ENCODE peak calls at places on chromosomes 4 and X, in seven cellular contexts. One of them, this sample, is unnamed.

GRCh38 chr4:23614284-23614892 is 275.5 kb downstream of the PPARGC1A start:
- DNase-seq in trophoblast cell: no peak
- DNase-seq in mesenchymal stem cell: peak; percentile 18
- DNase-seq in H9: peak; percentile 62
- DNase-seq in IMR-90: peak; percentile 1
- DNase-seq in H1: peak; percentile 45
- DNase-seq in mesendoderm: peak; percentile 79
- DNase-seq in this sample: no peak

GRCh38 chr4:142405021-142405991 is 440.8 kb downstream of the INPP4B start:
- DNase-seq in IMR-90: peak; percentile 68
- DNase-seq in H9: peak; percentile 30
- DNase-seq in trophoblast cell: peak; percentile 14
- DNase-seq in mesendoderm: peak; percentile 68
- DNase-seq in H1: no peak
- DNase-seq in mesenchymal stem cell: peak; percentile 79
- DNase-seq in this sample: peak; percentile 15

GRCh38 chrX:105190252-105190853 is 30.1 kb downstream of the TEX13A start:
- DNase-seq in IMR-90: peak; percentile 6
- DNase-seq in mesenchymal stem cell: peak; percentile 32
- DNase-seq in H1: peak; percentile 50
- DNase-seq in trophoblast cell: peak; percentile 40
- DNase-seq in mesendoderm: peak; percentile 32
- DNase-seq in H9: no peak
- DNase-seq in this sample: peak; percentile 29

GRCh38 chrX:111100191-111100590 is 4.2 kb downstream of the PAK3 start:
- DNase-seq in H1: peak; percentile 50
- DNase-seq in H9: peak; percentile 65
- DNase-seq in mesenchymal stem cell: peak; percentile 19
- DNase-seq in mesendoderm: peak; percentile 60
- DNase-seq in IMR-90: peak; percentile 24
- DNase-seq in trophoblast cell: no peak
- DNase-seq in this sample: peak; percentile 21

GRCh38 chrX:9785944-9786741 is at the start of gene SHROOM2:
- DNase-seq in H1: peak; percentile 57
- DNase-seq in mesenchymal stem cell: peak; percentile 25
- DNase-seq in trophoblast cell: no peak
- DNase-seq in IMR-90: no peak
- DNase-seq in H9: no peak
- DNase-seq in mesendoderm: no peak
- DNase-seq in this sample: no peak

GRCh38 chr4:184529283-184529682 is 54.9 kb upstream of the IRF2 start:
- DNase-seq in H1: no peak
- DNase-seq in trophoblast cell: no peak
- DNase-seq in mesenchymal stem cell: no peak
- DNase-seq in H9: no peak
- DNase-seq in mesendoderm: peak; percentile 84
- DNase-seq in IMR-90: no peak
- DNase-seq in this sample: no peak

GRCh38 chr4:55592014-55592413 is at the start of gene PDCL2:
- DNase-seq in H1: peak; percentile 56
- DNase-seq in IMR-90: no peak
- DNase-seq in trophoblast cell: no peak
- DNase-seq in mesenchymal stem cell: no peak
- DNase-seq in H9: peak; percentile 71
- DNase-seq in mesendoderm: peak; percentile 38
- DNase-seq in this sample: no peak

GRCh38 chr4:139943277-139943676 is 210.7 kb downstream of the MAML3 start:
- DNase-seq in trophoblast cell: no peak
- DNase-seq in IMR-90: no peak
- DNase-seq in mesendoderm: peak; percentile 92
- DNase-seq in H1: no peak
- DNase-seq in mesenchymal stem cell: no peak
- DNase-seq in H9: no peak
- DNase-seq in this sample: peak; percentile 35

GRCh38 chrX:120200851-120201250 is 42.4 kb downstream of the RHOXF2 start:
- DNase-seq in IMR-90: no peak
- DNase-seq in mesendoderm: peak; percentile 7
- DNase-seq in mesenchymal stem cell: no peak
- DNase-seq in trophoblast cell: no peak
- DNase-seq in H1: no peak
- DNase-seq in H9: peak; percentile 32
- DNase-seq in this sample: no peak

GRCh38 chrX:19772759-19773623 is 114.4 kb downstream of the SH3KBP1 start:
- DNase-seq in mesendoderm: no peak
- DNase-seq in trophoblast cell: no peak
- DNase-seq in H1: no peak
- DNase-seq in IMR-90: no peak
- DNase-seq in mesenchymal stem cell: no peak
- DNase-seq in H9: no peak
- DNase-seq in this sample: no peak

GRCh38 chrX:150429577-150429976 is 66.5 kb downstream of the MAMLD1 start:
- DNase-seq in mesenchymal stem cell: peak; percentile 82
- DNase-seq in trophoblast cell: no peak
- DNase-seq in H9: no peak
- DNase-seq in mesendoderm: no peak
- DNase-seq in IMR-90: peak; percentile 86
- DNase-seq in H1: no peak
- DNase-seq in this sample: no peak

GRCh38 chr4:121952290-121952689 is 430 bp upstream of the TRPC3 start:
- DNase-seq in trophoblast cell: no peak
- DNase-seq in IMR-90: no peak
- DNase-seq in mesenchymal stem cell: no peak
- DNase-seq in H9: no peak
- DNase-seq in H1: no peak
- DNase-seq in mesendoderm: no peak
- DNase-seq in this sample: no peak

GRCh38 chr4:15656038-15656470 is 897 bp upstream of the FBXL5 start:
- DNase-seq in IMR-90: no peak
- DNase-seq in H1: peak; percentile 75
- DNase-seq in trophoblast cell: no peak
- DNase-seq in H9: peak; percentile 72
- DNase-seq in mesendoderm: peak; percentile 72
- DNase-seq in mesenchymal stem cell: no peak
- DNase-seq in this sample: peak; percentile 18

GRCh38 chrX:100674705-100675104 is 30.7 kb downstream of the SRPX2 start:
- DNase-seq in trophoblast cell: no peak
- DNase-seq in mesendoderm: no peak
- DNase-seq in H1: no peak
- DNase-seq in mesenchymal stem cell: no peak
- DNase-seq in H9: no peak
- DNase-seq in IMR-90: no peak
- DNase-seq in this sample: no peak

GRCh38 chr4:72449705-72450104 is 119.3 kb downstream of the ADAMTS3 start:
- DNase-seq in H1: no peak
- DNase-seq in IMR-90: peak; percentile 10
- DNase-seq in trophoblast cell: no peak
- DNase-seq in mesenchymal stem cell: no peak
- DNase-seq in H9: no peak
- DNase-seq in mesendoderm: no peak
- DNase-seq in this sample: no peak

GRCh38 chr4:40388248-40388647 is 53.1 kb downstream of the CHRNA9 start:
- DNase-seq in mesendoderm: peak; percentile 58
- DNase-seq in H1: no peak
- DNase-seq in IMR-90: no peak
- DNase-seq in mesenchymal stem cell: no peak
- DNase-seq in trophoblast cell: no peak
- DNase-seq in H9: peak; percentile 46
- DNase-seq in this sample: no peak

GRCh38 chr4:108072300-108072699 is 82.6 kb downstream of the HADH start:
- DNase-seq in mesendoderm: no peak
- DNase-seq in mesenchymal stem cell: no peak
- DNase-seq in H1: no peak
- DNase-seq in trophoblast cell: no peak
- DNase-seq in IMR-90: no peak
- DNase-seq in H9: no peak
- DNase-seq in this sample: no peak

GRCh38 chr4:109009909-109010308 is 247.1 kb upstream of the ETNPPL start:
- DNase-seq in IMR-90: peak; percentile 84
- DNase-seq in H9: no peak
- DNase-seq in mesendoderm: no peak
- DNase-seq in mesenchymal stem cell: peak; percentile 72
- DNase-seq in trophoblast cell: no peak
- DNase-seq in H1: no peak
- DNase-seq in this sample: no peak

GRCh38 chr4:1396806-1397455 is 9.3 kb downstream of the NKX1-1 start:
- DNase-seq in IMR-90: no peak
- DNase-seq in mesenchymal stem cell: no peak
- DNase-seq in mesendoderm: no peak
- DNase-seq in H1: no peak
- DNase-seq in H9: no peak
- DNase-seq in trophoblast cell: no peak
- DNase-seq in this sample: no peak

GRCh38 chrX:23901065-23901464 is 6.7 kb downstream of the APOO start:
- DNase-seq in mesenchymal stem cell: peak; percentile 87
- DNase-seq in H1: no peak
- DNase-seq in mesendoderm: peak; percentile 47
- DNase-seq in H9: no peak
- DNase-seq in trophoblast cell: peak; percentile 79
- DNase-seq in IMR-90: peak; percentile 84
- DNase-seq in this sample: no peak

GRCh38 chrX:6465731-6466130 is 69.2 kb downstream of the VCX3A start:
- DNase-seq in H1: no peak
- DNase-seq in trophoblast cell: no peak
- DNase-seq in IMR-90: no peak
- DNase-seq in H9: no peak
- DNase-seq in mesendoderm: no peak
- DNase-seq in mesenchymal stem cell: no peak
- DNase-seq in this sample: no peak

GRCh38 chr4:92172203-92172602 is 131.6 kb upstream of the GRID2 start:
- DNase-seq in H9: no peak
- DNase-seq in H1: no peak
- DNase-seq in mesendoderm: no peak
- DNase-seq in mesenchymal stem cell: no peak
- DNase-seq in trophoblast cell: no peak
- DNase-seq in IMR-90: no peak
- DNase-seq in this sample: no peak

GRCh38 chrX:154021131-154021611 is 1.5 kb upstream of the IRAK1 start:
- DNase-seq in mesenchymal stem cell: peak; percentile 83
- DNase-seq in IMR-90: peak; percentile 56
- DNase-seq in trophoblast cell: peak; percentile 51
- DNase-seq in H1: no peak
- DNase-seq in mesendoderm: peak; percentile 73
- DNase-seq in H9: no peak
- DNase-seq in this sample: no peak

GRCh38 chr4:124631760-124632159 is 80.8 kb downstream of the ANKRD50 start:
- DNase-seq in mesendoderm: peak; percentile 98
- DNase-seq in IMR-90: peak; percentile 98
- DNase-seq in mesenchymal stem cell: peak; percentile 95
- DNase-seq in H1: no peak
- DNase-seq in H9: no peak
- DNase-seq in trophoblast cell: peak; percentile 95
- DNase-seq in this sample: no peak

GRCh38 chrX:132114607-132115006 is 13.2 kb downstream of the FRMD7 start:
- DNase-seq in trophoblast cell: no peak
- DNase-seq in H9: no peak
- DNase-seq in mesenchymal stem cell: no peak
- DNase-seq in mesendoderm: no peak
- DNase-seq in H1: no peak
- DNase-seq in IMR-90: no peak
- DNase-seq in this sample: no peak

GRCh38 chr4:138225477-138225876 is 16.7 kb downstream of the SLC7A11 start:
- DNase-seq in mesenchymal stem cell: no peak
- DNase-seq in trophoblast cell: no peak
- DNase-seq in mesendoderm: no peak
- DNase-seq in IMR-90: peak; percentile 23
- DNase-seq in H9: no peak
- DNase-seq in H1: no peak
- DNase-seq in this sample: no peak

GRCh38 chr4:25795566-25796454 is 67.0 kb downstream of the SEL1L3 start:
- DNase-seq in mesendoderm: peak; percentile 97
- DNase-seq in trophoblast cell: peak; percentile 43
- DNase-seq in IMR-90: peak; percentile 83
- DNase-seq in H1: peak; percentile 58
- DNase-seq in mesenchymal stem cell: peak; percentile 78
- DNase-seq in H9: peak; percentile 73
- DNase-seq in this sample: peak; percentile 79

GRCh38 chr4:132827522-132827921 is 321.6 kb upstream of the PCDH10 start:
- DNase-seq in H1: no peak
- DNase-seq in IMR-90: no peak
- DNase-seq in trophoblast cell: no peak
- DNase-seq in H9: no peak
- DNase-seq in mesendoderm: no peak
- DNase-seq in mesenchymal stem cell: no peak
- DNase-seq in this sample: no peak
- H4K8ac ChIP-seq in H1: no peak overlapping the region
- H4K8ac ChIP-seq in IMR-90: no peak overlapping the region
- H4K8ac ChIP-seq in trophoblast cell: no peak overlapping the region
- H4K8ac ChIP-seq in H9: no peak overlapping the region
- H4K8ac ChIP-seq in mesendoderm: no peak overlapping the region
- H4K8ac ChIP-seq in mesenchymal stem cell: no peak overlapping the region
- H4K8ac ChIP-seq in this sample: no peak overlapping the region

DNA sequence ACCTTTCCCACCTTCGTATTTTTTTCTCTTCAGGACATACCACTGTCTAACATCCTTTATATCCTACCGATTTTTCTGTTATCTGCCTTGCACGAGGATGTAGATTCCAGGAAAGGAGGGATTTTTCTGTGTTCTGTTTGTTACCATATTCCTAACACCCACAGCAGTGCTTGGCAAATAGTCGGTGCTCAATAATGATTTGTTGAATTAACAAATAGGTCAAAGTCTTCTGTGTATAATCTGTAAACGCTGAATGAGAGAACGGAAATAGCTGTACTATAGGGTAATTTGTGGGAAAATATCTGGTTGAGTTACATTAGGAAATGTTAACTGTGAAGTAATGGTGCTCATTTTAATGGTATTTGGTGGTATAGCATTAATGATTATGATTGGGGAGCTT is 81.5 kb downstream of the TMEM156 start:
- DNase-seq in IMR-90: peak; percentile 65
- DNase-seq in mesenchymal stem cell: no peak
- DNase-seq in mesendoderm: no peak
- DNase-seq in H9: no peak
- DNase-seq in trophoblast cell: no peak
- DNase-seq in H1: no peak
- DNase-seq in this sample: no peak
- H4K8ac ChIP-seq in IMR-90: peak overlapping the region; percentile 91
- H4K8ac ChIP-seq in mesenchymal stem cell: no peak overlapping the region
- H4K8ac ChIP-seq in mesendoderm: no peak overlapping the region
- H4K8ac ChIP-seq in H9: no peak overlapping the region
- H4K8ac ChIP-seq in trophoblast cell: no peak overlapping the region
- H4K8ac ChIP-seq in H1: no peak overlapping the region
- H4K8ac ChIP-seq in this sample: no peak overlapping the region

DNA sequence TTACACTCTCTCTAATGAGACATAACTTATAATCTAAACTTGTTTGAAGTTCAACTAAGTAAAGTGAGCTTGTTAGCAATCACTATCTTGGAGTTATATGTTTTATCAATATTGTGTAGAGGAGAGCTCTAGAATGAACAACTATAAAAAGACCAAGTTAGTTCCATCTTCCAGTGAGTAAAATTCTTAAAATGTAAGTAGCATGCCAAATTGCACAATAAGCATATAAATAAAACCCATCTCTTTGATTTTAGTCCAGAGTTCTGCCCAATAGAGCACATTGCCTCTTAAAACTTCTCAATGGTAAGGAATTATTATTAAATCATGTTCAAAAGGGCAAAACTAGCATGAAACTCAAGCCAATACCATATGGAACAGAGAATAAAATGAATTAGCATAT is 507.8 kb downstream of the CENPC start:
- DNase-seq in trophoblast cell: no peak
- DNase-seq in H1: no peak
- DNase-seq in IMR-90: no peak
- DNase-seq in mesendoderm: no peak
- DNase-seq in mesenchymal stem cell: no peak
- DNase-seq in H9: no peak
- DNase-seq in this sample: no peak
- H4K8ac ChIP-seq in trophoblast cell: no peak overlapping the region
- H4K8ac ChIP-seq in H1: no peak overlapping the region
- H4K8ac ChIP-seq in IMR-90: no peak overlapping the region
- H4K8ac ChIP-seq in mesendoderm: no peak overlapping the region
- H4K8ac ChIP-seq in mesenchymal stem cell: no peak overlapping the region
- H4K8ac ChIP-seq in H9: no peak overlapping the region
- H4K8ac ChIP-seq in this sample: no peak overlapping the region

GRCh38 chr4:85833311-85833710 is 358.4 kb downstream of the ARHGAP24 start:
- DNase-seq in H1: no peak
- DNase-seq in H9: no peak
- DNase-seq in trophoblast cell: no peak
- DNase-seq in mesendoderm: peak; percentile 16
- DNase-seq in IMR-90: no peak
- DNase-seq in mesenchymal stem cell: no peak
- DNase-seq in this sample: no peak
- H4K8ac ChIP-seq in H1: no peak overlapping the region
- H4K8ac ChIP-seq in H9: no peak overlapping the region
- H4K8ac ChIP-seq in trophoblast cell: no peak overlapping the region
- H4K8ac ChIP-seq in mesendoderm: no peak overlapping the region
- H4K8ac ChIP-seq in IMR-90: no peak overlapping the region
- H4K8ac ChIP-seq in mesenchymal stem cell: no peak overlapping the region
- H4K8ac ChIP-seq in this sample: no peak overlapping the region

This sample was measured in neuronal stem cell.